ENCODE peak calls at places on chromosomes 3 and 15, in nine cellular contexts. J is PC-9; C is esophagus squamous epithelium; E is cardiac muscle cell; V is CD8-positive, alpha-beta memory T cell; N is ovary; Y is breast epithelium; U is lower lobe of right lung; S is neural progenitor cell. L is an unnamed sample. For H3K4me1, the result is how much of the 10 kb centered on the place peaks cover.

GRCh38 chr3:124837065-124837464 is 50.1 kb downstream of the ITGB5 start:
- DNase-seq in S (no peak), E (no peak), U (no peak), J (no peak), Y (no peak), V (no peak), N (no peak), C (no peak), L (no peak)

GRCh38 chr3:144189044-144189443 is 217.4 kb downstream of the DIPK2A start:
- DNase-seq in U (no peak), V (no peak), E (no peak), Y (no peak), J (no peak), C (no peak), N (no peak), S (peak), L (no peak)

GRCh38 chr3:48999085-48999858 is 7.9 kb upstream of the WDR6 start:
- DNase-seq in N (no peak), V (no peak), U (no peak), S (no peak), Y (no peak), E (no peak), J (no peak), C (no peak), L (no peak)

GRCh38 chr3:23653647-23654525 is 151.9 kb upstream of the UBE2E1 start:
- DNase-seq in Y (no peak), C (no peak), U (no peak), V (no peak), N (no peak), S (no peak), J (no peak), E (no peak), L (no peak)

GRCh38 chr15:22877122-22877521 is 38.7 kb downstream of the NIPA2 start:
- DNase-seq in J (no peak), E (no peak), C (no peak), V (no peak), U (no peak), S (no peak), Y (no peak), N (no peak), L (no peak)

GRCh38 chr3:129989391-129989790 is 14.9 kb downstream of the TRH start:
- DNase-seq in Y (no peak), V (no peak), C (no peak), N (no peak), U (no peak), E (no peak), S (no peak), J (no peak), L (no peak)

GRCh38 chr15:84631706-84632272 is 22.3 kb downstream of the WDR73 start:
- DNase-seq in V (no peak), U (no peak), N (no peak), J (no peak), E (no peak), Y (no peak), C (no peak), S (no peak), L (no peak)

GRCh38 chr3:105401691-105402149 is 35.0 kb downstream of the ALCAM start:
- DNase-seq in V (no peak), N (no peak), U (no peak), C (no peak), J (peak), E (no peak), S (no peak), Y (no peak), L (no peak)

GRCh38 chr3:13686332-13686731 is 137.4 kb downstream of the FBLN2 start:
- DNase-seq in E (no peak), C (no peak), Y (no peak), S (no peak), N (no peak), V (no peak), U (no peak), J (no peak), L (no peak)

GRCh38 chr3:131561511-131561910 is 58.7 kb upstream of the MRPL3 start:
- DNase-seq in U (no peak), E (no peak), N (no peak), V (no peak), Y (no peak), J (no peak), C (no peak), S (peak), L (no peak)

DNA sequence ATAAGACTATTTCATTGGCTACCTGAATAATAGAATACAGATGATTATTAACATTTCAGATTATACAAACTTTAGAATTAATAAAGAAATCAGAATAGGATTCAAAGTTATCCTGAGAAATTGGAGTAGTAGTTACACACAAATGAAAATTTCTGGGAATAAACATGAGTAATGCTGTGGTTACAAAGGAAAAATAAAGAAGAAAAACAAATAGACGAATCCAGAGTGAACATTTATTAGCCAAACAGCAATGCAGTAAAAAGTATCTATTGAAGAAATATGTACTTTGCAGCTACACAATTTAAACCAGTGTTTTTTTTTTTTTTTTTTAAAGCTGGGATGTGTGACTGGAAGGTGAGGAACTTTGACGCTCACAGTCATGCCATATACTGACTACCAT is 1159.2 kb downstream of the TUSC7 start:
- DNase-seq in Y (no peak), V (no peak), C (no peak), N (no peak), J (no peak), U (no peak), E (no peak), S (no peak), L (no peak)
- H3K27ac ChIP-seq in Y (no peak), V (no peak), C (no peak), N (no peak), J (no peak), U (no peak), E (no peak), S (no peak), L (no peak)

GRCh38 chr3:150265305-150265704 is 142.8 kb upstream of the TSC22D2 start:
- DNase-seq in V (no peak), Y (no peak), S (no peak), N (no peak), E (no peak), C (no peak), U (no peak), J (no peak), L (no peak)

GRCh38 chr3:150259526-150260145 is 148.5 kb upstream of the TSC22D2 start:
- DNase-seq in N (no peak), S (no peak), J (no peak), E (peak), C (no peak), V (no peak), U (no peak), Y (no peak), L (no peak)

GRCh38 chr3:150264560-150264959 is 143.5 kb upstream of the TSC22D2 start:
- DNase-seq in U (no peak), N (no peak), V (no peak), Y (no peak), C (no peak), S (no peak), J (no peak), E (no peak), L (no peak)

GRCh38 chr3:150261418-150261817 is 146.7 kb upstream of the TSC22D2 start:
- DNase-seq in Y (no peak), V (no peak), E (no peak), J (no peak), C (no peak), N (no peak), U (no peak), S (no peak), L (no peak)

GRCh38 chr3:150261958-150262357 is 146.1 kb upstream of the TSC22D2 start:
- DNase-seq in N (no peak), E (no peak), V (no peak), C (no peak), J (no peak), U (no peak), Y (no peak), S (no peak), L (no peak)
- H3K4me1 ChIP-seq in N (under half), E (under half), V (under half), C (under half), J (under half), U (under half), Y (under half), S (under half), L (under half)

GRCh38 chr3:158108596-158108995 is 1.3 kb upstream of the RSRC1 start:
- DNase-seq in C (no peak), E (no peak), U (no peak), V (no peak), Y (no peak), N (no peak), J (no peak), S (no peak), L (no peak)

GRCh38 chr3:158105710-158106438 is at the start of gene SHOX2:
- DNase-seq in Y (no peak), S (peak), E (no peak), N (peak), J (peak), C (no peak), U (peak), V (no peak), L (no peak)

GRCh38 chr3:158107508-158108095 is 1.4 kb upstream of the SHOX2 start:
- DNase-seq in S (no peak), E (no peak), U (no peak), J (no peak), C (no peak), N (no peak), V (no peak), Y (no peak), L (no peak)

GRCh38 chr3:158105124-158105709 is 1.0 kb downstream of the SHOX2 start:
- DNase-seq in E (no peak), Y (no peak), C (no peak), U (no peak), S (peak), N (no peak), J (no peak), V (no peak), L (no peak)

GRCh38 chr3:158106773-158107461 is 697 bp upstream of the SHOX2 start:
- DNase-seq in C (no peak), Y (no peak), J (no peak), E (no peak), S (peak), V (no peak), U (no peak), N (peak), L (peak)
- H3K4me3 ChIP-seq in C (peak), Y (peak), J (peak), E (peak), S (peak), V (no peak), U (peak), N (peak), L (peak)

GRCh38 chr3:119295816-119296484 is 1.8 kb downstream of the ARHGAP31 start:
- DNase-seq in J (no peak), C (no peak), S (no peak), Y (no peak), U (no peak), N (no peak), E (no peak), V (no peak), L (no peak)

GRCh38 chr3:119294889-119295769 is 946 bp downstream of the ARHGAP31 start:
- DNase-seq in C (no peak), J (peak), V (peak), N (peak), U (peak), S (peak), Y (no peak), E (peak), L (peak)

GRCh38 chr3:119293105-119293683 is 989 bp upstream of the ARHGAP31 start:
- DNase-seq in J (no peak), U (no peak), C (no peak), Y (no peak), V (no peak), E (no peak), N (no peak), S (no peak), L (no peak)

GRCh38 chr3:119293761-119294401 is at the start of gene ARHGAP31:
- DNase-seq in S (peak), E (peak), V (peak), J (peak), C (peak), N (peak), U (peak), Y (peak), L (peak)

GRCh38 chr3:119294402-119294888 is 262 bp downstream of the ARHGAP31 start:
- DNase-seq in N (peak), U (peak), S (peak), J (peak), E (peak), C (peak), Y (no peak), V (peak), L (peak)
- H3K27ac ChIP-seq in N (peak), U (peak), S (no peak), J (peak), E (peak), C (peak), Y (peak), V (peak), L (peak)

GRCh38 chr15:65071381-65071811 is 3.6 kb upstream of the RASL12 start:
- DNase-seq in C (no peak), U (peak), V (no peak), Y (no peak), S (no peak), E (no peak), J (no peak), N (peak), L (no peak)
- H3K4me1 ChIP-seq in C (half or more), U (under half), V (under half), Y (under half), S (under half), E (under half), J (under half), N (under half), L (under half)

GRCh38 chr15:29139540-29140459 is 129.8 kb downstream of the NSMCE3 start:
- DNase-seq in V (peak), J (peak), N (peak), U (no peak), S (peak), E (peak), C (no peak), Y (peak), L (peak)
- H3K4me3 ChIP-seq in V (no peak), J (no peak), N (no peak), U (no peak), S (peak), E (no peak), C (no peak), Y (no peak), L (no peak)

GRCh38 chr15:79172801-79173460 is 82.4 kb upstream of the RASGRF1 start:
- DNase-seq in S (no peak), V (no peak), E (no peak), J (no peak), C (no peak), U (no peak), N (no peak), Y (no peak), L (no peak)
- H3K27ac ChIP-seq in S (no peak), V (no peak), E (no peak), J (no peak), C (no peak), U (no peak), N (no peak), Y (no peak), L (no peak)

GRCh38 chr15:89095556-89095955 is 7.3 kb downstream of the ABHD2 start:
- DNase-seq in J (no peak), Y (no peak), C (no peak), N (no peak), U (no peak), E (no peak), S (no peak), V (no peak), L (no peak)

GRCh38 chr15:89098281-89098680 is 10.0 kb downstream of the ABHD2 start:
- DNase-seq in C (no peak), Y (no peak), U (no peak), E (no peak), J (no peak), V (no peak), N (no peak), S (no peak), L (no peak)

GRCh38 chr15:89095073-89095472 is 6.8 kb downstream of the ABHD2 start:
- DNase-seq in Y (no peak), E (no peak), U (no peak), C (no peak), S (no peak), N (no peak), J (no peak), V (no peak), L (no peak)

GRCh38 chr15:89097313-89097712 is 9.1 kb downstream of the ABHD2 start:
- DNase-seq in C (no peak), V (no peak), U (no peak), S (no peak), N (no peak), Y (no peak), E (no peak), J (no peak), L (no peak)

DNA sequence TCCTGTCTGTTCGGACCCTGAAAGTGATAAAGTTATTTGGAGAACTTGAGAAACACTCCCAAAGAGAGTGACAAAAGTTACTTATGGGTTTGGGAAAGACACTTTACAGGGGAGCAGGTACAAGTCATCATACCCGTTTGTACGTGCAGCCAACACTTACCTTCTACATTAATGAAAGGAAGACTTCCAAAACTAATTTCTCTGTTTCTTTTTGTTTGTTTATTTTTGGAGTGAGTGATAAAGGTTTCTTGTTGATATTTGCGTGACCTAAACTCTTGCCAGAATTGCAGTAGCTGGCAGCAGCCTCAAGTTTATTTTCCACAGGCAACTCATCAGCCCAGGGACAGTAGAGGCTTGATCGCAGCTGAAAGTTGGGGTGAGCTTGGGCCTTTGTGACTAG is 8.4 kb downstream of the ABHD2 start:
- DNase-seq in E (no peak), S (no peak), J (no peak), C (no peak), U (no peak), Y (no peak), N (no peak), V (no peak), L (no peak)
- H3K4me1 ChIP-seq in E (under half), S (under half), J (under half), C (half or more), U (half or more), Y (under half), N (under half), V (under half), L (under half)

L was measured in naive thymus-derived CD4-positive, alpha-beta T cell.